ENCODE peak calls at places on chromosome 7, in eight cellular contexts. C is cardiac muscle cell, J is tibial nerve, I is brain microvascular endothelial cell, P is spleen, W is ovary, A is HL-60, G is HCT116. Y is an unnamed sample. For H3K27me3, the result is how much of the 10 kb centered on the place peaks cover.

GRCh38 chr7:155510975-155511595 is 35.3 kb downstream of the CNPY1 start:
- DNase-seq in C (no peak), J (no peak), I (no peak), P (no peak), W (no peak), A (no peak), G (no peak), Y (no peak)

GRCh38 chr7:117781707-117782106 is 91.5 kb downstream of the CTTNBP2 start:
- DNase-seq in C (no peak), J (no peak), I (peak), P (no peak), W (no peak), A (no peak), G (no peak), Y (no peak)

GRCh38 chr7:143413123-143413522 is 4.5 kb upstream of the EPHA1 start:
- DNase-seq in C (no peak), J (no peak), I (no peak), P (no peak), W (no peak), A (no peak), G (no peak), Y (no peak)

GRCh38 chr7:155618708-155619633 is 25.5 kb upstream of the RBM33 start:
- DNase-seq in C (no peak), J (no peak), I (peak), P (peak), W (no peak), A (no peak), G (no peak), Y (no peak)

GRCh38 chr7:27700501-27700900 is 37.8 kb upstream of the HIBADH start:
- DNase-seq in C (no peak), J (no peak), I (no peak), P (no peak), W (no peak), A (no peak), G (no peak), Y (no peak)

GRCh38 chr7:151833213-151833651 is 43.7 kb downstream of the PRKAG2 start:
- DNase-seq in C (no peak), J (no peak), I (no peak), P (no peak), W (no peak), A (no peak), G (no peak), Y (no peak)

GRCh38 chr7:95840953-95841950 is 68.9 kb downstream of the DYNC1I1 start:
- DNase-seq in C (peak), J (no peak), I (no peak), P (no peak), W (no peak), A (peak), G (peak), Y (no peak)

GRCh38 chr7:74320645-74321178 is 31.5 kb downstream of the CLIP2 start:
- DNase-seq in C (no peak), J (no peak), I (no peak), P (no peak), W (no peak), A (no peak), G (no peak), Y (no peak)

GRCh38 chr7:134546903-134547737 is 1.8 kb upstream of the AKR1B15 start:
- DNase-seq in C (peak), J (peak), I (no peak), P (peak), W (peak), A (peak), G (peak), Y (peak)

GRCh38 chr7:26480166-26480565 is 188.5 kb downstream of the SNX10 start:
- DNase-seq in C (no peak), J (no peak), I (no peak), P (no peak), W (no peak), A (no peak), G (no peak), Y (no peak)

GRCh38 chr7:50651227-50651989 is 86.2 kb upstream of the DDC start:
- DNase-seq in C (no peak), J (no peak), I (no peak), P (no peak), W (no peak), A (no peak), G (no peak), Y (no peak)

GRCh38 chr7:25249772-25250171 is 21.5 kb upstream of the NPVF start:
- DNase-seq in C (no peak), J (no peak), I (no peak), P (no peak), W (no peak), A (no peak), G (no peak), Y (no peak)

GRCh38 chr7:149257146-149257545 is 4.8 kb upstream of the ZNF783 start:
- DNase-seq in C (no peak), J (no peak), I (no peak), P (no peak), W (no peak), A (no peak), G (no peak), Y (no peak)

GRCh38 chr7:145474287-145474686 is 638.4 kb upstream of the TPK1 start:
- DNase-seq in C (no peak), J (no peak), I (no peak), P (no peak), W (no peak), A (no peak), G (no peak), Y (no peak)

GRCh38 chr7:69342154-69342884 is 256.0 kb upstream of the AUTS2 start:
- DNase-seq in C (no peak), J (no peak), I (no peak), P (no peak), W (no peak), A (no peak), G (no peak), Y (no peak)

GRCh38 chr7:124879103-124879502 is 50.5 kb downstream of the POT1 start:
- DNase-seq in C (no peak), J (no peak), I (no peak), P (no peak), W (no peak), A (no peak), G (no peak), Y (no peak)

GRCh38 chr7:123824754-123825067 is 20.3 kb upstream of the HYAL4 start:
- DNase-seq in C (no peak), J (no peak), I (no peak), P (no peak), W (no peak), A (no peak), G (no peak), Y (no peak)

GRCh38 chr7:44284881-44285541 is 40.4 kb downstream of the CAMK2B start:
- DNase-seq in C (no peak), J (no peak), I (no peak), P (peak), W (peak), A (no peak), G (no peak), Y (no peak)

GRCh38 chr7:1981201-1981877 is 251.4 kb downstream of the MAD1L1 start:
- DNase-seq in C (no peak), J (no peak), I (no peak), P (peak), W (peak), A (no peak), G (no peak), Y (no peak)

GRCh38 chr7:26580666-26581065 is 283.7 kb downstream of the SKAP2 start:
- DNase-seq in C (no peak), J (no peak), I (no peak), P (no peak), W (no peak), A (no peak), G (no peak), Y (no peak)

GRCh38 chr7:106770191-106770590 is 94.9 kb upstream of the PIK3CG start:
- DNase-seq in C (no peak), J (no peak), I (peak), P (no peak), W (no peak), A (no peak), G (peak), Y (no peak)

GRCh38 chr7:29236071-29236580 is 41.6 kb downstream of the CHN2 start:
- DNase-seq in C (no peak), J (no peak), I (no peak), P (no peak), W (no peak), A (no peak), G (no peak), Y (no peak)

GRCh38 chr7:74612015-74612829 is 45.3 kb upstream of the GTF2I start:
- DNase-seq in C (peak), J (no peak), I (peak), P (no peak), W (no peak), A (peak), G (no peak), Y (no peak)

GRCh38 chr7:23468721-23469149 is 1.6 kb downstream of the IGF2BP3 start:
- DNase-seq in C (peak), J (no peak), I (no peak), P (peak), W (peak), A (no peak), G (no peak), Y (no peak)
- H3K27me3 ChIP-seq in C (under half), J (under half), I (under half), P (half or more), W (under half), A (under half), G (under half), Y (half or more)

GRCh38 chr7:20216637-20217036 is 547 bp downstream of the MACC1 start:
- DNase-seq in C (no peak), J (no peak), I (no peak), P (no peak), W (no peak), A (no peak), G (no peak), Y (no peak)
- H3K4me3 ChIP-seq in C (no peak), J (no peak), I (no peak), P (no peak), W (no peak), A (peak), G (peak), Y (no peak)

GRCh38 chr7:158357106-158357897 is 230.3 kb downstream of the PTPRN2 start:
- DNase-seq in C (no peak), J (no peak), I (no peak), P (peak), W (no peak), A (no peak), G (no peak), Y (no peak)
- H3K27me3 ChIP-seq in C (under half), J (under half), I (under half), P (under half), W (under half), A (under half), G (under half), Y (under half)

GRCh38 chr7:100626055-100626454 is 13.7 kb downstream of the MOSPD3 start:
- DNase-seq in C (no peak), J (no peak), I (no peak), P (no peak), W (no peak), A (no peak), G (no peak), Y (no peak)
- H3K4me3 ChIP-seq in C (no peak), J (no peak), I (peak), P (peak), W (no peak), A (peak), G (peak), Y (peak)

GRCh38 chr7:11541330-11541729 is 290.7 kb downstream of the THSD7A start:
- DNase-seq in C (no peak), J (no peak), I (no peak), P (no peak), W (no peak), A (no peak), G (no peak), Y (no peak)
- H3K27me3 ChIP-seq in C (under half), J (under half), I (under half), P (under half), W (under half), A (under half), G (under half), Y (under half)

GRCh38 chr7:35258891-35259537 is 5.1 kb upstream of the TBX20 start:
- DNase-seq in C (no peak), J (no peak), I (no peak), P (no peak), W (no peak), A (no peak), G (no peak), Y (no peak)
- H3K4me3 ChIP-seq in C (peak), J (no peak), I (no peak), P (no peak), W (no peak), A (no peak), G (no peak), Y (no peak)